ENCODE peak calls at places on chromosomes 5 and 9, in nine cellular contexts. Q is NCI-H1105; H is endodermal cell; D is stimulated activated CD8-positive, alpha-beta memory T cell treated with anti-CD3 and anti-CD28 coated beads, Interleukin-7, amount 100 ng/mL, for 1 hour; T is pons; B is anterior cingulate cortex; Z is LHCN-M2; N is GM12865; P is T-cell. V is an unnamed sample.
A peak's percentile ranks its signal among the peaks of the same experiment; 100 is the strongest.

GRCh38 chr5:143588933-143589662 is 185.6 kb upstream of the NR3C1 start:
- DNase-seq in Q (no peak), H (no peak), D (no peak), T (no peak), B (no peak), Z (no peak), N (no peak), P (no peak), V (no peak)

GRCh38 chr5:145951071-145951470 is 14.7 kb downstream of the SH3RF2 start:
- DNase-seq in Q (no peak), H (no peak), D (no peak), T (no peak), B (no peak), Z (no peak), N (no peak), P (no peak), V (no peak)

GRCh38 chr5:41457942-41458341 is 52.5 kb downstream of the PLCXD3 start:
- DNase-seq in Q (no peak), H (no peak), D (no peak), T (no peak), B (no peak), Z (no peak), N (no peak), P (no peak), V (no peak)

GRCh38 chr5:72955768-72956323 is at the start of gene FCHO2:
- DNase-seq in Q (peak; percentile 81), H (peak; percentile 99), D (peak; percentile 89), T (peak; percentile 97), B (peak; percentile 92), Z (peak; percentile 94), N (peak; percentile 96), P (peak; percentile 90), V (peak; percentile 94)

GRCh38 chr5:143021595-143021994 is 251.4 kb downstream of the ARHGAP26 start:
- DNase-seq in Q (no peak), H (no peak), D (no peak), T (no peak), B (no peak), Z (no peak), N (no peak), P (no peak), V (no peak)

GRCh38 chr5:110916373-110917049 is 155.0 kb upstream of the TSLP start:
- DNase-seq in Q (no peak), H (no peak), D (no peak), T (no peak), B (no peak), Z (peak; percentile 95), N (peak; percentile 64), P (no peak), V (no peak)

GRCh38 chr9:79447760-79448159 is 124.0 kb upstream of the TLE4 start:
- DNase-seq in Q (no peak), H (no peak), D (no peak), T (no peak), B (no peak), Z (no peak), N (no peak), P (no peak), V (no peak)

GRCh38 chr9:79682076-79682736 is 110.4 kb downstream of the TLE4 start:
- DNase-seq in Q (no peak), H (no peak), D (no peak), T (no peak), B (no peak), Z (peak; percentile 37), N (no peak), P (no peak), V (no peak)

GRCh38 chr9:87950765-87951488 is 23.4 kb downstream of the CDK20 start:
- DNase-seq in Q (no peak), H (peak; percentile 67), D (no peak), T (no peak), B (no peak), Z (peak; percentile 10), N (peak; percentile 45), P (no peak), V (peak; percentile 33)

GRCh38 chr5:610744-611730 is 1.1 kb upstream of the CEP72 start:
- DNase-seq in Q (no peak), H (no peak), D (no peak), T (no peak), B (no peak), Z (no peak), N (no peak), P (peak; percentile 4), V (no peak)

GRCh38 chr5:151056367-151057306 is 24.2 kb downstream of the TNIP1 start:
- DNase-seq in Q (no peak), H (no peak), D (no peak), T (no peak), B (no peak), Z (no peak), N (no peak), P (no peak), V (no peak)

GRCh38 chr5:42745426-42745825 is 11.2 kb upstream of the CCDC152 start:
- DNase-seq in Q (no peak), H (peak; percentile 89), D (no peak), T (peak; percentile 22), B (no peak), Z (peak; percentile 16), N (no peak), P (no peak), V (peak; percentile 34)

GRCh38 chr5:127320032-127320945 is 29.7 kb downstream of the MEGF10 start:
- DNase-seq in Q (no peak), H (no peak), D (no peak), T (peak; percentile 60), B (no peak), Z (peak; percentile 82), N (peak; percentile 75), P (no peak), V (peak; percentile 60)

GRCh38 chr9:115888131-115888530 is 265.5 kb upstream of the PAPPA start:
- DNase-seq in Q (no peak), H (no peak), D (no peak), T (no peak), B (no peak), Z (no peak), N (no peak), P (no peak), V (no peak)

GRCh38 chr5:108266235-108266634 is 115.7 kb downstream of the FBXL17 start:
- DNase-seq in Q (no peak), H (no peak), D (no peak), T (no peak), B (no peak), Z (peak; percentile 88), N (no peak), P (no peak), V (no peak)

GRCh38 chr5:32531885-32532520 is 53.4 kb upstream of the SUB1 start:
- DNase-seq in Q (no peak), H (peak; percentile 84), D (no peak), T (no peak), B (peak; percentile 22), Z (no peak), N (peak; percentile 74), P (peak; percentile 46), V (peak; percentile 53)

GRCh38 chr5:39424751-39425524 is at the start of gene DAB2:
- DNase-seq in Q (no peak), H (peak; percentile 96), D (no peak), T (peak; percentile 70), B (peak; percentile 62), Z (peak; percentile 99), N (no peak), P (peak; percentile 51), V (peak; percentile 87)